ENCODE peak calls at places on chromosomes 16 and 17, in nine cellular contexts. B is activated CD8-positive, alpha-beta T cell treated with anti-CD3 and anti-CD28 coated beads, Interleukin-2, amount 10 ng/mL, durations not matched to agents 7 days and 5 days; C is astrocyte of the cerebellum; J is activated CD4-positive, CD25-positive, alpha-beta regulatory T cell treated with anti-CD3 and anti-CD28 coated beads, Interleukin-2, amount 50 U/mL, for 16 hours; E is ACHN; K is WTC11; R is central memory CD4-positive, alpha-beta T cell; Y is EL; F is SHP77. N is an unnamed sample.

GRCh38 chr16:525520-526180 is 1.9 kb upstream of the CAPN15 start:
- DNase-seq in J (peak), K (no peak), R (peak), C (peak), F (no peak), Y (peak), E (peak), B (peak), N (peak)

GRCh38 chr17:17179371-17179827 is 26.7 kb downstream of the PLD6 start:
- DNase-seq in R (peak), F (no peak), E (no peak), C (no peak), Y (no peak), J (no peak), B (peak), K (no peak), N (no peak)

GRCh38 chr17:32699247-32699646 is 177.7 kb downstream of the MYO1D start:
- DNase-seq in R (no peak), F (no peak), E (no peak), Y (no peak), J (no peak), K (no peak), B (no peak), C (no peak), N (peak)

GRCh38 chr17:19728114-19728495 is 11.7 kb upstream of the SLC47A2 start:
- DNase-seq in K (no peak), E (peak), F (peak), R (no peak), C (peak), Y (peak), J (no peak), B (no peak), N (peak)

GRCh38 chr17:55588858-55589257 is 77.6 kb upstream of the SMIM36 start:
- DNase-seq in B (no peak), C (no peak), F (no peak), E (no peak), R (no peak), J (no peak), K (no peak), Y (no peak), N (no peak)

GRCh38 chr16:49596119-49596518 is 222.5 kb downstream of the C16orf78 start:
- DNase-seq in R (no peak), F (no peak), K (no peak), Y (no peak), E (no peak), C (peak), J (no peak), B (no peak), N (no peak)

GRCh38 chr16:6846452-6846851 is 486.2 kb upstream of the RBFOX1 start:
- DNase-seq in E (no peak), Y (no peak), C (no peak), R (no peak), B (no peak), J (no peak), K (no peak), F (no peak), N (no peak)

GRCh38 chr16:65722429-65722828 is 600.6 kb upstream of the CDH11 start:
- DNase-seq in Y (no peak), F (no peak), J (no peak), E (no peak), K (peak), B (no peak), C (no peak), R (no peak), N (no peak)

GRCh38 chr16:81779540-81780320 is 639 bp downstream of the PLCG2 start:
- DNase-seq in R (no peak), Y (peak), B (peak), C (no peak), F (no peak), J (no peak), E (peak), K (peak), N (peak)

GRCh38 chr16:74726736-74727135 is 26.1 kb upstream of the MLKL start:
- DNase-seq in E (peak), R (no peak), Y (no peak), B (peak), J (no peak), K (peak), F (no peak), C (no peak), N (no peak)

GRCh38 chr16:1832831-1833454 is 5.9 kb downstream of the FAHD1 start:
- DNase-seq in C (no peak), Y (no peak), R (no peak), J (no peak), F (peak), E (no peak), K (no peak), B (no peak), N (peak)

GRCh38 chr17:55889271-55889670 is 138.4 kb downstream of the PCTP start:
- DNase-seq in R (no peak), E (no peak), K (no peak), B (no peak), F (no peak), Y (no peak), C (no peak), J (no peak), N (no peak)

GRCh38 chr17:41617698-41618097 is 5.1 kb upstream of the KRT16 start:
- DNase-seq in R (no peak), J (no peak), B (no peak), F (no peak), K (no peak), E (no peak), C (no peak), Y (no peak), N (peak)

GRCh38 chr17:1089915-1090314 is 89.9 kb downstream of the ABR start:
- DNase-seq in B (no peak), E (no peak), K (no peak), F (no peak), J (no peak), C (no peak), Y (no peak), R (no peak), N (no peak)

GRCh38 chr16:57892041-57892440 is 78.9 kb downstream of the CNGB1 start:
- DNase-seq in B (no peak), E (peak), K (no peak), J (no peak), R (no peak), Y (peak), F (no peak), C (peak), N (peak)

GRCh38 chr17:56499799-56500388 is 93.6 kb upstream of the NOG start:
- DNase-seq in K (no peak), R (peak), C (no peak), Y (peak), B (no peak), E (peak), F (no peak), J (no peak), N (peak)

GRCh38 chr17:78716814-78717393 is 65.2 kb downstream of the CYTH1 start:
- DNase-seq in F (peak), K (no peak), J (no peak), Y (peak), C (no peak), B (no peak), E (peak), R (no peak), N (peak)

GRCh38 chr17:7988750-7989178 is 13.7 kb upstream of the GUCY2D start:
- DNase-seq in F (peak), J (peak), Y (peak), K (no peak), C (peak), B (peak), E (peak), R (peak), N (peak)

GRCh38 chr16:28504707-28505404 is 1.8 kb downstream of the IL27 start:
- DNase-seq in F (no peak), B (no peak), E (peak), Y (no peak), R (no peak), K (no peak), J (no peak), C (no peak), N (peak)

GRCh38 chr17:39099686-39100293 is 51.6 kb downstream of the PLXDC1 start:
- DNase-seq in B (no peak), C (peak), F (no peak), J (no peak), E (no peak), K (no peak), Y (no peak), R (no peak), N (no peak)

GRCh38 chr17:60139438-60140285 is 10.1 kb upstream of the CA4 start:
- DNase-seq in E (peak), K (peak), C (peak), J (peak), F (no peak), Y (peak), R (peak), B (peak), N (peak)

GRCh38 chr16:2914233-2914632 is 2.5 kb downstream of the FLYWCH1 start:
- DNase-seq in E (no peak), F (no peak), J (no peak), R (no peak), Y (no peak), C (no peak), B (no peak), K (no peak), N (no peak)

N was measured in epithelial cell of esophagus.